ENCODE peak calls at places on chromosome 16, in ten cellular contexts. D is GM23248; K is tibial artery; T is H9; J is CD8-positive, alpha-beta T cell; X is heart right ventricle; L is neuronal stem cell; F is body of pancreas; O is endodermal cell; R is cardiac muscle cell. M is an unnamed sample. For H3K4me1, the result is how much of the 10 kb centered on the place peaks cover.

GRCh38 chr16:57824880-57825279 is 22.6 kb upstream of the KIFC3 start:
- DNase-seq in O (peak), X (no peak), T (no peak), D (no peak), F (no peak), K (no peak), L (no peak), R (no peak), J (no peak), M (no peak)

GRCh38 chr16:24504467-24505345 is 34.7 kb upstream of the RBBP6 start:
- DNase-seq in L (peak), D (peak), X (peak), R (peak), O (peak), K (peak), J (peak), F (peak), T (peak), M (peak)

GRCh38 chr16:89921699-89922476 is 1.3 kb upstream of the TUBB3 start:
- DNase-seq in R (peak), K (peak), F (no peak), T (peak), J (no peak), X (peak), O (peak), L (peak), D (peak), M (peak)

GRCh38 chr16:50645858-50646257 is 35.3 kb downstream of the SNX20 start:
- DNase-seq in K (no peak), L (no peak), R (no peak), D (no peak), T (no peak), J (no peak), O (no peak), X (no peak), F (no peak), M (no peak)

GRCh38 chr16:26740771-26741170 is 326.0 kb upstream of the C16orf82 start:
- DNase-seq in K (no peak), O (no peak), T (no peak), R (no peak), D (no peak), J (no peak), F (no peak), X (no peak), L (no peak), M (no peak)

GRCh38 chr16:11354733-11355574 is 9.7 kb downstream of the RMI2 start:
- DNase-seq in D (no peak), J (peak), K (no peak), R (no peak), T (no peak), O (no peak), L (no peak), X (no peak), F (no peak), M (peak)

GRCh38 chr16:78303946-78304345 is 204.5 kb downstream of the WWOX start:
- DNase-seq in J (no peak), X (no peak), R (no peak), L (no peak), O (no peak), F (no peak), D (peak), K (peak), T (no peak), M (peak)

GRCh38 chr16:66344533-66345145 is 21.9 kb upstream of the CDH5 start:
- DNase-seq in D (peak), X (peak), F (no peak), T (no peak), R (peak), L (no peak), O (peak), K (no peak), J (no peak), M (no peak)

GRCh38 chr16:25691519-25692091 is at the start of gene HS3ST4:
- DNase-seq in D (peak), J (no peak), T (peak), F (no peak), O (peak), X (no peak), R (peak), K (no peak), L (peak), M (no peak)

DNA sequence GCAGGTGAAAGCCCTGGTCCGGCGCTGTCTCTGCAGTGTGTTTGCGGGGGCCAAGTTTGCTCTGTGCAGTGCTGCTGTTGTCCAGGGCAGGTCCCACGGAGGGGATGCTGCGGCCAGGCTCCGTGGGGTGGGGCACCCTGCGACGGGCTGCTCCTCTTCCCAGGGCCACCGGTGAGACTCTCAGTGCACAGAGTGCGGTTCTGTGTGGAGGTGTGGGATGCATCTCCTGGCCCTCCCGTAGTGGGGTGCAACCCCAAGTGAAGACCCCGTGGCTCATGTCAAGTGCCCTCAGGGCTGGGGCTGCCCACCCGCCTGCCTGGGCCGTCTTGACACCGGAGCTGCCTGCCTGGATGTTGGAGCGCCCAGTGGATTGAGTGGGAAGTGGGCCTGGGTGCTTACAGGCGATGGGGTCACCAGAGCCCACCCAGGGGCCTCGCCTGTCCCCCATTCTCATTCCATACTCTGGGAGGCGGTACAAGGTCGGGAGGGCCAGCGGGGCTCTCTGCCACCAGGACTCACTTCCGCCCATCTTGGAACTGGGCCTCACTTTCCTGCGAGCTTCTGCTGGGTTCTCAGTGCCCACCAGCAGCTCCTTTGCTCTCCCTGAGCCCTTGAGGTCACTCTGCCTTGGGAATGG is 119.9 kb downstream of the BANP start:
- DNase-seq in L (no peak), O (no peak), F (no peak), K (no peak), D (no peak), T (no peak), R (no peak), X (no peak), J (no peak), M (no peak)
- H3K4me1 ChIP-seq in L (under half), O (under half), F (under half), K (under half), D (under half), T (under half), R (under half), X (under half), J (under half), M (under half)

DNA sequence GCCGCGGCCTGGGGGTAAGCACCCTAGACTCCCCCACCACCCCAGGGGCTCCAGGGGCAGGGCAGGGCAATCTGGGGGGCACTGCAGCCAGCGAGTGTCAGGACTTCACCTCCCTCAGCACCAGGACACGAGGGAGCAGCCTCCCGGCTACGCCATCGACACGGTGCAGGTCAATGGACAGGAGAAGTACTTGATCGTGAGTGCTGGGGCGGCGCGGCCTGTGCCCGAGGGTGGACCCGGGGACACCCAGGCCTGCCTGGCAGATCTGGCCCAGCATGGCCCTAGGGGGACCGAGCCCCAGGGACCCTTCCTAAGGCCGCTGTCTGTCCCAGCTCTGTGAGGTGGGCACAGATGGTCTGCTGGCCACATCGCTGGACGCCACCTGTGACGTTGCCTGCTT is 3.1 kb upstream of the RHBDL1 start:
- DNase-seq in T (no peak), J (no peak), O (no peak), X (no peak), L (no peak), D (no peak), F (no peak), K (no peak), R (no peak), M (no peak)
- H3K4me1 ChIP-seq in T (under half), J (under half), O (under half), X (under half), L (under half), D (under half), F (under half), K (under half), R (under half), M (under half)

GRCh38 chr16:86823125-86823524 is 244.8 kb downstream of the FOXL1 start:
- DNase-seq in X (no peak), O (no peak), K (no peak), T (no peak), R (no peak), F (no peak), L (no peak), J (no peak), D (no peak), M (no peak)
- H3K4me1 ChIP-seq in X (under half), O (under half), K (under half), T (under half), R (under half), F (under half), L (under half), J (under half), D (under half), M (under half)

DNA sequence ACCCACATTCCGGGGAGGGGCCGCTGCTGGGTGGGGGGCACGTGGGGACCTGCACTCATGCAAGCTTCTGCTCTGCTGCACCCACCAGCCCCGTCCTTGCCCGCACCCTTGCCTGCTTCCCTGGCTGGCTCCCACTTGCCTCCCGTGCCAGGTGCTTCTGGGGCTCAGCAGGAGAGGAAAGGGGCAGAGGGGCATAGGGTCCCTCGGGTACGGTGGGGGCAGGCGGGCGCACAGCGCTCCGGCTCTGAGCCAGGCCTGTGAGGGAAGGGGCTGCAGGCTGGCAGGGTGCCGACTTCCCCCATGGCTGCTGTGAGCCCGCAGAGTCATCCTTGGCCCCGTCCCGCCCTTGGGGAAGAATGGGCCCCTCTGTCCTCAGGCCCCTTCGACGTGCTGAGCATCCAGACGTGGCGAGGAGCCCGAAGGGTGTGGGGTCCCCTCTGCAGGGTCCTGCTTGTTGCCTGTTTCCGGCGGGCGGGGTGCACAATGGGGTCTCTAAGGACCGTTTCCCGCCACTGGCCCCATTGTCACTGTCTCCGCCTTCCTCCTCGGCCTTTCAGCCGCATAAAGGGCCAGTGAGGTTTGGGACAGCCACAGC is 2.8 kb downstream of the METRN start:
- DNase-seq in O (no peak), R (no peak), T (no peak), F (no peak), D (no peak), K (no peak), J (no peak), X (no peak), L (no peak), M (no peak)
- H3K4me1 ChIP-seq in O (under half), R (under half), T (under half), F (half or more), D (under half), K (half or more), J (half or more), X (under half), L (under half), M (under half)